ENCODE peak calls at places on chromosomes 12 and 14, in six cellular contexts. One of them, this sample, is unnamed.

GRCh38 chr14:67695394-67695949 is at the start of gene RDH11:
- DNase-seq in GM12878: peak
- DNase-seq in HL-60: peak
- DNase-seq in spleen: peak
- DNase-seq in GM23338: peak
- DNase-seq in stomach: peak
- DNase-seq in this sample: peak

GRCh38 chr14:85530626-85531025 is 682 bp downstream of the FLRT2 start:
- DNase-seq in GM12878: no peak
- DNase-seq in HL-60: no peak
- DNase-seq in spleen: no peak
- DNase-seq in stomach: no peak
- DNase-seq in GM23338: no peak
- DNase-seq in this sample: no peak

GRCh38 chr12:92654929-92655328 is 47.9 kb upstream of the PLEKHG7 start:
- DNase-seq in stomach: no peak
- DNase-seq in spleen: no peak
- DNase-seq in HL-60: no peak
- DNase-seq in GM23338: no peak
- DNase-seq in GM12878: no peak
- DNase-seq in this sample: no peak

GRCh38 chr12:66107451-66107915 is 23.1 kb downstream of the LLPH start:
- DNase-seq in spleen: no peak
- DNase-seq in HL-60: peak
- DNase-seq in GM23338: peak
- DNase-seq in GM12878: peak
- DNase-seq in stomach: peak
- DNase-seq in this sample: peak

GRCh38 chr12:105204916-105205315 is 31.1 kb downstream of the APPL2 start:
- DNase-seq in stomach: no peak
- DNase-seq in GM23338: no peak
- DNase-seq in spleen: no peak
- DNase-seq in HL-60: no peak
- DNase-seq in GM12878: no peak
- DNase-seq in this sample: peak

GRCh38 chr14:104383088-104383805 is 196.3 kb upstream of the C14orf180 start:
- DNase-seq in stomach: no peak
- DNase-seq in HL-60: no peak
- DNase-seq in GM12878: no peak
- DNase-seq in GM23338: no peak
- DNase-seq in spleen: peak
- DNase-seq in this sample: no peak

GRCh38 chr12:31021809-31022492 is 51.7 kb upstream of the DDX11 start:
- DNase-seq in HL-60: no peak
- DNase-seq in GM23338: no peak
- DNase-seq in spleen: no peak
- DNase-seq in stomach: no peak
- DNase-seq in GM12878: no peak
- DNase-seq in this sample: peak

GRCh38 chr12:50763637-50764115 is at the start of gene ATF1:
- DNase-seq in GM12878: peak
- DNase-seq in GM23338: peak
- DNase-seq in stomach: peak
- DNase-seq in HL-60: peak
- DNase-seq in spleen: peak
- DNase-seq in this sample: peak

GRCh38 chr12:15151141-15152091 is 69.8 kb downstream of the RERG start:
- DNase-seq in stomach: no peak
- DNase-seq in spleen: no peak
- DNase-seq in HL-60: no peak
- DNase-seq in GM23338: peak
- DNase-seq in GM12878: no peak
- DNase-seq in this sample: peak

GRCh38 chr14:91349481-91350074 is 68.0 kb downstream of the CCDC88C start:
- DNase-seq in GM12878: peak
- DNase-seq in HL-60: no peak
- DNase-seq in GM23338: no peak
- DNase-seq in stomach: no peak
- DNase-seq in spleen: peak
- DNase-seq in this sample: no peak

GRCh38 chr12:56213878-56214277 is 7.8 kb downstream of the RNF41 start:
- DNase-seq in spleen: no peak
- DNase-seq in stomach: no peak
- DNase-seq in HL-60: no peak
- DNase-seq in GM23338: no peak
- DNase-seq in GM12878: no peak
- DNase-seq in this sample: no peak

DNA sequence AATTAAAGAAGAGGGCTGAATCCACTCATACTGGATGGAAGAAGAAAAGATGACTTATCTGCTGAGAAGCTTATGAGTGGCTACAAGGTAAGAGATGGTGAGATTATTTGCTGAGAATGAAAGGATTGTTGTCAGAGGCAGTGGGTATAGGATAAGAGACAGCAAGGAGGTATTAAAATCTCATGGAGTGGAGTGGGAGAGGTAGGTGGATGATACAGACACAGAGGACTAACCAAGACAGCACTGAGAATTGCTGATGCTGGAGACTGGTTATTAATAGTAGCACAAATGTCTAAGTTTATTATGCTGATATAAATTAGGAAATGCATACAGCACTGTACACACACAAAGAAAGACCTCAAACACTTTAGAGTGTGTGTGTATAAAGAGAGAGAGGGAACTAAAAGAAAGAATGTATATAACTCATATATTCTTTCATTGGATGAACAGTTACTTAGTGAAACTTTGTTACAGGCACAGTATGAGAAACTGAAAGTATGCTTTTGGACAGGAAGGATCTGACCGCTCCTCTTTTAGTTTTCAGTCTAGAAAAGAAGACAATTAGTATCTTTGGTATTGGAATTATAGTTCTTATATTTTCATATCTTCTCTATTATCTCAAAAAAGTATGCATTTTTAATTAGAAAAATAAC is 543.1 kb downstream of the LRFN5 start:
- DNase-seq in stomach: no peak
- DNase-seq in HL-60: no peak
- DNase-seq in GM23338: no peak
- DNase-seq in spleen: no peak
- DNase-seq in GM12878: no peak
- DNase-seq in this sample: no peak
- TF ChIP-seq POLR2AphosphoS5 in stomach: no peak
- TF ChIP-seq POLR2AphosphoS5 in HL-60: no peak
- TF ChIP-seq POLR2AphosphoS5 in GM23338: no peak
- TF ChIP-seq POLR2AphosphoS5 in spleen: no peak
- TF ChIP-seq POLR2AphosphoS5 in GM12878: no peak
- TF ChIP-seq POLR2AphosphoS5 in this sample: no peak

DNA sequence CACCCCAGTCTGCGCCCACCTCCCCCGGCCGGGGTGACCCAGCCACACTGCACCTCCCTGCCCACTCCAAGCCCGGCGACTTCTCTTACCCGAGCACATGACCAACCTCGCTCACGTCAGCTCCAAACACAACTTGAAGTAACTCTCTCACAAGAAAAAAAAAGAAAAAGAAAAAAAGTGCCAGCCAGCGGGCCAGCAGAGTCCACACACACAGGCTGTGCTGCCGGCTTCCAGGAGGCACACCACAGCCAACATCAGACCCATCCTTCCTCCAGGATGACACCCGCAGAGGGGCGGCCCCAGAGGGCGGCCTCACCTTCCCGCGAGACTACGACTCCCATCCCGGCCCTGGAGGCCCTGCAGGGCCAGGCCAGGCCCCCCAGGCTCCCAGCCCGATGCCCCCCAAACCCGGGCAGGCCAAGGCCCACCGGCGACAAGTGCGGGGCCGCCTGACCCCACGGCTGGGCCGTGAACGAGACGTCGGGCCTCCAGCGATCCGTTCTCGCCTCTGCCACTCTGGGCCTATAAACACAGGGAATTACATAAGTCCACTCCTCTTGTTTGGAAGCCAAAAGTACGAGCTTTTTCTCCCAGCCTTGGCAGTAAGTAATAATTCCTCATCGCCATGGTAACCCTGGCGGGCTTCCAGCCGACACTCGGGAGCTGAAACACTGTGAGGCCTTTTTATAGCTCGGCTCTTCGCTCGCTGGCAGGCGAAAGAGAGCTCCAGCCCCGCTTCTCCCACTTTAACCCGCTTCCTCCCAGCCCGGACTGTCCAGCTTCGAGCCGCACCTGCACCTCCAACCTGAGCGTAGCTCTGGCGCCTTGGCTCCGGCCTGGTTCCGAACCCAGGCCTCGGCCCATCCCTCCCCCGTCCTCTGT is 49.1 kb downstream of the NCOR2 start:
- DNase-seq in spleen: no peak
- DNase-seq in GM23338: no peak
- DNase-seq in stomach: peak
- DNase-seq in HL-60: no peak
- DNase-seq in GM12878: no peak
- DNase-seq in this sample: peak
- TF ChIP-seq POLR2AphosphoS5 in spleen: peak
- TF ChIP-seq POLR2AphosphoS5 in GM23338: no peak
- TF ChIP-seq POLR2AphosphoS5 in stomach: peak
- TF ChIP-seq POLR2AphosphoS5 in HL-60: no peak
- TF ChIP-seq POLR2AphosphoS5 in GM12878: no peak
- TF ChIP-seq POLR2AphosphoS5 in this sample: no peak

DNA sequence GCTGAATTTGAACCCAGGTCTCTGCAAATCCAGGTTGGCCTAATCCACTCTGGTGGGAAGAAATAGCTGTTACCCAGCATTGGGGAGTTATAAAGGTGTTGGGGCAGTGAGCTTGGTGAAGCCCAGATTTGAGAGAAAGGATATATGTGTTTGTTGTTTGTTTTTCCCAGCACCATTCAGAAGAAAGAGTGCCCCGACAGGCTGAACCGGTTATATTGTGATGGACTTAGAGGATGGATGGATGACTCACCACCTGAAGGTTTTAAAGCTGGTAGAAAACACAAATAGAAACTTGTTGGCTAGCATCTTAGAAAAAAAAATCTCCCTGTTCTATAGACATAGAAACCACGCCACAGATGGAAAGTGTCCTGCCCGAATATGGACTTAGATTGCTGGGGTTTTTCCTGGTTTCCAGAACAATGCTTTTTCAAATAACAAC is 404.6 kb downstream of the MED13L start:
- DNase-seq in spleen: no peak
- DNase-seq in GM23338: peak
- DNase-seq in GM12878: no peak
- DNase-seq in stomach: peak
- DNase-seq in HL-60: no peak
- DNase-seq in this sample: no peak
- TF ChIP-seq POLR2AphosphoS5 in spleen: no peak
- TF ChIP-seq POLR2AphosphoS5 in GM23338: no peak
- TF ChIP-seq POLR2AphosphoS5 in GM12878: no peak
- TF ChIP-seq POLR2AphosphoS5 in stomach: no peak
- TF ChIP-seq POLR2AphosphoS5 in HL-60: no peak
- TF ChIP-seq POLR2AphosphoS5 in this sample: no peak

GRCh38 chr12:117897379-117898161 is 71.2 kb downstream of the KSR2 start:
- DNase-seq in GM12878: peak
- DNase-seq in HL-60: no peak
- DNase-seq in stomach: no peak
- DNase-seq in spleen: no peak
- DNase-seq in GM23338: no peak
- DNase-seq in this sample: no peak

GRCh38 chr12:117900561-117900960 is 68.2 kb downstream of the KSR2 start:
- DNase-seq in stomach: no peak
- DNase-seq in GM23338: no peak
- DNase-seq in HL-60: no peak
- DNase-seq in spleen: no peak
- DNase-seq in GM12878: no peak
- DNase-seq in this sample: no peak

GRCh38 chr12:117892441-117892840 is 76.3 kb downstream of the KSR2 start:
- DNase-seq in spleen: no peak
- DNase-seq in GM23338: no peak
- DNase-seq in GM12878: no peak
- DNase-seq in stomach: no peak
- DNase-seq in HL-60: no peak
- DNase-seq in this sample: no peak

GRCh38 chr12:117890644-117891043 is 78.1 kb downstream of the KSR2 start:
- DNase-seq in spleen: no peak
- DNase-seq in stomach: no peak
- DNase-seq in GM23338: no peak
- DNase-seq in HL-60: no peak
- DNase-seq in GM12878: no peak
- DNase-seq in this sample: no peak

GRCh38 chr12:117896009-117896408 is 72.8 kb downstream of the KSR2 start:
- DNase-seq in HL-60: no peak
- DNase-seq in stomach: no peak
- DNase-seq in GM12878: no peak
- DNase-seq in spleen: no peak
- DNase-seq in GM23338: no peak
- DNase-seq in this sample: no peak
- TF ChIP-seq POLR2AphosphoS5 in HL-60: no peak
- TF ChIP-seq POLR2AphosphoS5 in stomach: no peak
- TF ChIP-seq POLR2AphosphoS5 in GM12878: no peak
- TF ChIP-seq POLR2AphosphoS5 in spleen: no peak
- TF ChIP-seq POLR2AphosphoS5 in GM23338: no peak
- TF ChIP-seq POLR2AphosphoS5 in this sample: no peak

GRCh38 chr14:50974118-50974517 is 29.8 kb upstream of the PYGL start:
- DNase-seq in spleen: no peak
- DNase-seq in GM23338: no peak
- DNase-seq in stomach: no peak
- DNase-seq in HL-60: no peak
- DNase-seq in GM12878: no peak
- DNase-seq in this sample: no peak
- TF ChIP-seq POLR2AphosphoS5 in spleen: no peak
- TF ChIP-seq POLR2AphosphoS5 in GM23338: no peak
- TF ChIP-seq POLR2AphosphoS5 in stomach: no peak
- TF ChIP-seq POLR2AphosphoS5 in HL-60: no peak
- TF ChIP-seq POLR2AphosphoS5 in GM12878: no peak
- TF ChIP-seq POLR2AphosphoS5 in this sample: no peak

This sample was measured in endothelial cell of umbilical vein.